ENCODE peak calls at places on chromosomes 4 and X, in six cellular contexts. Q is SK-N-SH, R is mucosa of descending colon, M is vagina, E is Peyer's patch, U is tibial artery. W is an unnamed sample. For H3K4me1, the result is how much of the 10 kb centered on the place peaks cover.

GRCh38 chrX:81316163-81316562 is 114.3 kb downstream of the SH3BGRL start:
- DNase-seq in Q (no peak), R (no peak), M (no peak), E (no peak), U (no peak), W (no peak)

GRCh38 chr4:41573458-41574129 is 35.6 kb downstream of the LIMCH1 start:
- DNase-seq in Q (no peak), R (no peak), M (no peak), E (no peak), U (no peak), W (no peak)

GRCh38 chrX:79506001-79506400 is 138.9 kb upstream of the ITM2A start:
- DNase-seq in Q (no peak), R (no peak), M (no peak), E (no peak), U (no peak), W (no peak)

GRCh38 chr4:58833126-58833525 is 1722.9 kb upstream of the IGFBP7 start:
- DNase-seq in Q (no peak), R (no peak), M (no peak), E (no peak), U (no peak), W (no peak)

GRCh38 chr4:129095811-129096454 is at the start of gene C4orf33:
- DNase-seq in Q (peak), R (peak), M (no peak), E (peak), U (peak), W (peak)

GRCh38 chr4:53558061-53558801 is 33.1 kb downstream of the LNX1 start:
- DNase-seq in Q (no peak), R (no peak), M (no peak), E (no peak), U (no peak), W (no peak)

GRCh38 chrX:69136546-69137331 is 28.5 kb downstream of the PJA1 start:
- DNase-seq in Q (no peak), R (peak), M (no peak), E (no peak), U (no peak), W (no peak)

GRCh38 chr4:119627267-119628190 is 1.1 kb downstream of the PDE5A start:
- DNase-seq in Q (peak), R (peak), M (no peak), E (peak), U (peak), W (peak)

GRCh38 chrX:19535481-19535880 is 20.2 kb upstream of the MAP3K15 start:
- DNase-seq in Q (peak), R (no peak), M (no peak), E (no peak), U (no peak), W (no peak)

GRCh38 chrX:23726196-23726595 is 16.9 kb downstream of the ACOT9 start:
- DNase-seq in Q (no peak), R (no peak), M (no peak), E (no peak), U (no peak), W (no peak)

GRCh38 chrX:43860646-43861370 is 21.4 kb downstream of the MAOB start:
- DNase-seq in Q (peak), R (peak), M (no peak), E (no peak), U (no peak), W (no peak)

GRCh38 chr4:157220026-157220881 is at the start of gene GRIA2:
- DNase-seq in Q (peak), R (peak), M (no peak), E (no peak), U (peak), W (peak)

GRCh38 chrX:110015915-110016314 is 13.0 kb downstream of the TMEM164 start:
- DNase-seq in Q (no peak), R (no peak), M (no peak), E (no peak), U (no peak), W (no peak)

GRCh38 chr4:68182382-68182820 is 52.7 kb upstream of the TMPRSS11F start:
- DNase-seq in Q (no peak), R (no peak), M (no peak), E (no peak), U (peak), W (no peak)

GRCh38 chrX:16559206-16559619 is 90.7 kb upstream of the S100G start:
- DNase-seq in Q (no peak), R (no peak), M (no peak), E (no peak), U (no peak), W (no peak)

GRCh38 chr4:185318679-185319078 is 77.0 kb downstream of the LRP2BP start:
- DNase-seq in Q (no peak), R (no peak), M (no peak), E (no peak), U (no peak), W (peak)

GRCh38 chrX:41475611-41476241 is 28.6 kb downstream of the NYX start:
- DNase-seq in Q (no peak), R (no peak), M (no peak), E (no peak), U (no peak), W (peak)

GRCh38 chr4:137927972-137928371 is 314.2 kb downstream of the SLC7A11 start:
- DNase-seq in Q (no peak), R (no peak), M (no peak), E (no peak), U (no peak), W (no peak)

GRCh38 chr4:112704991-112705845 is 68.3 kb downstream of the LARP7 start:
- DNase-seq in Q (peak), R (peak), M (no peak), E (no peak), U (peak), W (peak)

GRCh38 chr4:23922535-23923115 is 32.8 kb upstream of the PPARGC1A start:
- DNase-seq in Q (no peak), R (no peak), M (no peak), E (no peak), U (no peak), W (no peak)

GRCh38 chr4:6493668-6494304 is 21.4 kb upstream of the PPP2R2C start:
- DNase-seq in Q (no peak), R (peak), M (peak), E (no peak), U (no peak), W (no peak)

GRCh38 chrX:108168961-108169740 is 77.6 kb downstream of the ATG4A start:
- DNase-seq in Q (no peak), R (no peak), M (peak), E (no peak), U (no peak), W (no peak)

GRCh38 chr4:146382194-146382593 is 139.5 kb downstream of the SLC10A7 start:
- DNase-seq in Q (no peak), R (no peak), M (no peak), E (no peak), U (no peak), W (no peak)

GRCh38 chrX:136086521-136086920 is 60.8 kb upstream of the FHL1 start:
- DNase-seq in Q (no peak), R (no peak), M (no peak), E (no peak), U (no peak), W (no peak)

GRCh38 chrX:39725114-39725513 is 372.6 kb downstream of the BCOR start:
- DNase-seq in Q (no peak), R (peak), M (no peak), E (no peak), U (no peak), W (peak)

GRCh38 chr4:122010610-122011009 is 58.8 kb upstream of the TRPC3 start:
- DNase-seq in Q (no peak), R (no peak), M (no peak), E (no peak), U (no peak), W (no peak)

GRCh38 chr4:6509587-6509986 is 37.2 kb upstream of the PPP2R2C start:
- DNase-seq in Q (no peak), R (no peak), M (peak), E (no peak), U (peak), W (no peak)

GRCh38 chr4:69748176-69748575 is 12.2 kb downstream of the SULT1B1 start:
- DNase-seq in Q (no peak), R (no peak), M (no peak), E (no peak), U (no peak), W (no peak)

GRCh38 chrX:68835468-68835867 is 6.6 kb downstream of the EFNB1 start:
- DNase-seq in Q (no peak), R (no peak), M (peak), E (peak), U (no peak), W (no peak)

GRCh38 chr4:74042681-74043080 is 4.2 kb upstream of the CXCL3 start:
- DNase-seq in Q (no peak), R (peak), M (no peak), E (no peak), U (no peak), W (peak)

GRCh38 chr4:141711211-141711610 is 74.8 kb downstream of the IL15 start:
- DNase-seq in Q (no peak), R (peak), M (no peak), E (no peak), U (no peak), W (no peak)

GRCh38 chr4:78629991-78630541 is 78.5 kb downstream of the ANXA3 start:
- DNase-seq in Q (no peak), R (peak), M (no peak), E (no peak), U (no peak), W (peak)

GRCh38 chr4:181688416-181688815 is 554.8 kb upstream of the TENM3 start:
- DNase-seq in Q (no peak), R (no peak), M (no peak), E (no peak), U (no peak), W (no peak)

GRCh38 chrX:41781500-41781899 is 57.5 kb downstream of the GPR82 start:
- DNase-seq in Q (peak), R (peak), M (no peak), E (no peak), U (no peak), W (no peak)

GRCh38 chr4:38069271-38069760 is 109.1 kb downstream of the PTTG2 start:
- DNase-seq in Q (peak), R (peak), M (no peak), E (no peak), U (no peak), W (peak)

GRCh38 chr4:150002561-150002960 is 75.7 kb upstream of the DCLK2 start:
- DNase-seq in Q (no peak), R (no peak), M (no peak), E (no peak), U (no peak), W (no peak)

GRCh38 chrX:2785538-2785937 is 33.7 kb downstream of the XG start:
- DNase-seq in Q (no peak), R (no peak), M (no peak), E (no peak), U (no peak), W (no peak)

GRCh38 chr4:147760695-147761094 is 28.8 kb downstream of the ARHGAP10 start:
- DNase-seq in Q (peak), R (no peak), M (no peak), E (no peak), U (peak), W (no peak)

GRCh38 chrX:48541140-48541814 is 1.8 kb downstream of the TBC1D25 start:
- DNase-seq in Q (no peak), R (no peak), M (no peak), E (no peak), U (no peak), W (no peak)

GRCh38 chrX:48539345-48540014 is at the start of gene TBC1D25:
- DNase-seq in Q (peak), R (peak), M (no peak), E (peak), U (peak), W (peak)

GRCh38 chrX:48538641-48539344 is 721 bp upstream of the TBC1D25 start:
- DNase-seq in Q (no peak), R (no peak), M (no peak), E (no peak), U (no peak), W (no peak)

GRCh38 chrX:48540015-48540350 is 469 bp downstream of the TBC1D25 start:
- DNase-seq in Q (peak), R (peak), M (no peak), E (peak), U (no peak), W (no peak)

GRCh38 chrX:48540480-48540879 is 966 bp downstream of the TBC1D25 start:
- DNase-seq in Q (no peak), R (no peak), M (no peak), E (no peak), U (no peak), W (no peak)
- H3K4me3 ChIP-seq in Q (peak), R (no peak), M (no peak), E (peak), U (peak), W (peak)

DNA sequence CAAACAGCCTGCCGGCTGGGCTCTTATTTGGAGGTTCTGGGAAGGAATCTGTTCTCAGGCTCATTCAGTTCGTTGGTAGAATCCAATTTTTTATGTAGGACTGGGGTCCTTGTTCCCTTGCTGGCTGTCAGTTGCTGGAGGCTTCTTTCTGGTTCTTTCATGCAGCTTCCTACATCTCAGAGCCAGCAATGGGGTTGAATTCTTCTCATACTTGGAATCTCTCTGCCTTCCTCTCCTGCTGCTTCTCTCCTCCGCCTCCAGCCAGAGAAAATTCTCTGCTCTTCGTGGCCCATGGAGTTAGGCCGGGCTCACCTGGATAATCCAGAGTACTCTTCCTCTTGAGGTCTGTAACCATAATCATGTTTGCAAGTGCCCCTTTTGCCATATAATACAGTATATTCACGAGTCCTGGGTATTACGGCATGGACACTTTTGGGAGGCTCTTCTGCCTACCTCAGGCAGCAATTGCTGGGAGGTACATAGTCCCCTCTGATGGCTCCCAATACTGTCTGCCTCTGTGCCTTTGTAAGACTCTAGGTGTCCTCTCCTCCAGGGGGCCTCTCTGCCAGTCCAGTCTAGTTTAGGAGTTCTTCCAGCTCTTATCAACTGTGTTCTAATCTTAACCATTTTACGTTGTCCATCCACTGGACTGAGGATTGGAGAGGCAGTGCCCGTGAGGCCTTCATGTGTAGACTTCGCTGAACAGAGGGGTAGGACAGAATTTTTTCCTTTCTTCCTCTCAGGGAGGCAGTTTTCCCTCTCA is 2.2 kb downstream of the TRMT44 start:
- DNase-seq in Q (no peak), R (no peak), M (no peak), E (no peak), U (no peak), W (no peak)
- H3K4me1 ChIP-seq in Q (under half), R (under half), M (half or more), E (under half), U (under half), W (under half)

GRCh38 chr4:184166736-184167135 is 50.9 kb downstream of the ENPP6 start:
- DNase-seq in Q (no peak), R (no peak), M (no peak), E (no peak), U (no peak), W (no peak)

GRCh38 chr4:184170996-184171395 is 46.7 kb downstream of the ENPP6 start:
- DNase-seq in Q (no peak), R (no peak), M (no peak), E (no peak), U (no peak), W (no peak)

GRCh38 chr4:184169225-184169867 is 48.3 kb downstream of the ENPP6 start:
- DNase-seq in Q (no peak), R (no peak), M (no peak), E (no peak), U (no peak), W (no peak)

GRCh38 chr4:184167576-184167975 is 50.1 kb downstream of the ENPP6 start:
- DNase-seq in Q (no peak), R (no peak), M (no peak), E (no peak), U (no peak), W (no peak)

DNA sequence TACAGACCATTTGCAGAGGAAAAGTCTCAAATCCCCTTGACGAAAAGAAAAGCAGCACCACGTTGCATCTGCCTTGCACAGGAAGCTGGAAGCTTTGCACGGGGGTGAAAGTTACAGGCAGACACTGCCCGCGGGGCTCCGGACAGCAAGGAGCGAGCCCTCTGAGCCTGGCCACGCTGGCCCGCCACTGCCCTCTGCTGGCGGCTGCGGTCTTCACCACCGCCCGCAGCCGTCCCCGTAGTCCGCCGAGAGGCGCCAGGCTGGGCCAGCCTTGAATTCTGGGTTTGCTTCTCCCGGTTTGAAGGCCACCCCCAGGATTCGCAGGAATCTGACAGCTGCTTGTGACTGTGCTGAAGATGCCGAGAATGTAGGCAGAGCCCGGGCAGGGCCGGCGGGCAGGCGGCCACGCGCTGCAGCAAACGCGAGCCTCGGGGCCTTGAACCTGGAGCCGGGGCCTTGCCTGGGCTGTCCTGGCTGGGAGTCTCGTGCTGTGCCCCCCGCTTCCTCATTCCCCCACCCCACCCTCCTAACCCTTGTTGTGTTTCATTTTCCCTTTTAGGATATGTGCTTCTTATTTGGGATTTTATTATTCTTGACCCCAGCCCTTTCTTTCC is 49.2 kb downstream of the ENPP6 start:
- DNase-seq in Q (peak), R (peak), M (no peak), E (peak), U (peak), W (peak)
- TF ChIP-seq CTCF in Q (peak), R (peak), M (peak), E (peak), U (peak), W (peak)

GRCh38 chrX:134545524-134545923 is 85.6 kb downstream of the HPRT1 start:
- DNase-seq in Q (no peak), R (no peak), M (no peak), E (no peak), U (no peak), W (no peak)

GRCh38 chrX:134543201-134543797 is 83.3 kb downstream of the HPRT1 start:
- DNase-seq in Q (no peak), R (no peak), M (no peak), E (no peak), U (no peak), W (no peak)

GRCh38 chrX:134546187-134546586 is 86.2 kb downstream of the HPRT1 start:
- DNase-seq in Q (no peak), R (no peak), M (no peak), E (no peak), U (no peak), W (no peak)

GRCh38 chrX:134544189-134544588 is 84.2 kb downstream of the HPRT1 start:
- DNase-seq in Q (no peak), R (no peak), M (no peak), E (no peak), U (no peak), W (no peak)

DNA sequence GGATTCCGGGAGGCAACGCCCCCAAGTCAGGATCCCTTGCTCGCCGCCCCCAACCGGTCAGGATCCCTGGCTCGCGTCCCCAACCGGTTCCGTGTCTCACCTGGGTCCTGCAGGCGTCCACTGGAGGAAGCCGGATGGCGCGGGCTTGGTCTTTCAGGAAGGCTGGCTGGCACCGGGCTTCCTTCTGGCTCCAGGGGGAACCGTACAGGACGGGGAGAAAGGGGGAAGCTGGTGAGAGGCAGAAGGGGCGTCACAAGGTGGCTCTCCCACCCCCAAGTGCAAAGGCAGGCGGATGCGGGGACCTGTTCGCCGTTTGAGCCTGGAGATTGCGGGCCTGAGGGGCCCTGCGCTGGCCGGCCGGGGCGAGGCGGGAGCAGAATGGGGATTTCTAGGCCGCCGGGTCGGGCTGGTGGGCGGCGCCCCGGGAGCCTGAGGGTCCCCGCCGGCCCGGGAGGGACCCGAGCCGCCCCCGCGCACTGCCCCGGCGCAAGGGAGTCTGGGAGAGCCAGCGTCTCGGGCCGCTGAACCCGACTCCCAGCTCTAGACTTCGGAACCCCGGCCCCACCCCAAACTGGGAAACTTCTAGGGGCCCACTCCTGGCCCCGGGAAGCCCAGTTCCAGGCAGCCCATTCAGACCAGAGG is 84.8 kb downstream of the HPRT1 start:
- DNase-seq in Q (peak), R (peak), M (no peak), E (no peak), U (no peak), W (peak)
- H3K4me3 ChIP-seq in Q (no peak), R (no peak), M (peak), E (peak), U (peak), W (peak)

DNA sequence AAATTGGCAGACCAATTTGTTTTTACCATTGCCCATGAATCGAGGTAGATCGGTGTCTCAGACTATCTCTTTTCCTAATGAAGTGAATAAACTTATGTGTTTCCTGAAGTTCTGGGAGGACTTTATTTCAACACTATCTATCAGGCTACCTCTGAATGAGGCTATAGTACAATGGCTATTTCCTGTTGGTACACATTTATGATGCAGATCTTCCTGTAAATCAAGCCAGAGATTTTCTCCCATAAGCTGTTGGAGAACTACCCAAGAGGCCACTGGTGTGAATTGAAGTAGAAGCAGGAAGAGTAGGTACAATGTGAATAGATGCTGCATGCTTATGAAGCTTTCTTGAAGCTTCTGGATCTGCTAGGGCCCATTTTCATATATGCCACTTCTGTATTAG is 16.0 kb downstream of the TXK start:
- DNase-seq in Q (no peak), R (no peak), M (no peak), E (no peak), U (no peak), W (no peak)
- H3K4me1 ChIP-seq in Q (under half), R (under half), M (under half), E (under half), U (under half), W (under half)

GRCh38 chrX:22081475-22082092 is 49.5 kb downstream of the PHEX start:
- DNase-seq in Q (peak), R (peak), M (no peak), E (peak), U (no peak), W (peak)
- TF ChIP-seq CTCF in Q (peak), R (peak), M (no peak), E (peak), U (peak), W (peak)

W was measured in Caco-2.